ENCODE peak calls at places on chromosomes 11 and 22, in ten cellular contexts. H is WERI-Rb-1; C is esophagus squamous epithelium; S is tibial nerve; F is PC-3; N is testis; I is CD4-positive, alpha-beta T cell; A is endothelial cell of umbilical vein; U is hepatocyte; M is heart left ventricle. X is an unnamed sample. For H3K27me3, the result is how much of the 10 kb centered on the place peaks cover.

GRCh38 chr22:27798526-27799333 is 2.8 kb downstream of the MN1 start:
- DNase-seq in H (no peak), C (no peak), S (no peak), F (no peak), N (no peak), I (no peak), A (no peak), U (no peak), M (no peak), X (no peak)

GRCh38 chr22:49218142-49218541 is 609.5 kb downstream of the BRD1 start:
- DNase-seq in H (no peak), C (no peak), S (no peak), F (no peak), N (no peak), I (no peak), A (no peak), U (no peak), M (no peak), X (no peak)

GRCh38 chr11:128497057-128497957 is 90.1 kb downstream of the ETS1 start:
- DNase-seq in H (no peak), C (no peak), S (peak), F (peak), N (no peak), I (no peak), A (peak), U (peak), M (peak), X (peak)

GRCh38 chr22:46010951-46011626 is 34.1 kb upstream of the WNT7B start:
- DNase-seq in H (no peak), C (no peak), S (no peak), F (no peak), N (no peak), I (no peak), A (no peak), U (no peak), M (no peak), X (no peak)

GRCh38 chr11:69524291-69524882 is 42.9 kb downstream of the LINC01488 start:
- DNase-seq in H (no peak), C (no peak), S (no peak), F (peak), N (no peak), I (no peak), A (no peak), U (no peak), M (no peak), X (peak)

GRCh38 chr11:74615988-74616387 is 23.6 kb downstream of the POLD3 start:
- DNase-seq in H (no peak), C (no peak), S (no peak), F (no peak), N (no peak), I (no peak), A (no peak), U (no peak), M (no peak), X (no peak)

GRCh38 chr11:103013426-103013825 is 57.9 kb upstream of the MMP13 start:
- DNase-seq in H (no peak), C (no peak), S (no peak), F (no peak), N (no peak), I (no peak), A (no peak), U (no peak), M (no peak), X (no peak)

GRCh38 chr11:71240865-71241691 is 11.3 kb downstream of the SHANK2 start:
- DNase-seq in H (no peak), C (no peak), S (peak), F (no peak), N (peak), I (no peak), A (no peak), U (peak), M (no peak), X (peak)

GRCh38 chr11:118998822-118999221 is 884 bp downstream of the CENATAC start:
- DNase-seq in H (no peak), C (no peak), S (no peak), F (peak), N (no peak), I (no peak), A (peak), U (peak), M (no peak), X (peak)

GRCh38 chr11:12693485-12694181 is 19.4 kb downstream of the TEAD1 start:
- DNase-seq in H (no peak), C (no peak), S (peak), F (peak), N (peak), I (no peak), A (peak), U (peak), M (peak), X (peak)

GRCh38 chr11:1862588-1863351 is 9.9 kb downstream of the LSP1 start:
- DNase-seq in H (no peak), C (no peak), S (no peak), F (no peak), N (no peak), I (no peak), A (no peak), U (no peak), M (no peak), X (no peak)

GRCh38 chr22:46985507-46985882 is 223.0 kb downstream of the TBC1D22A start:
- DNase-seq in H (no peak), C (no peak), S (no peak), F (no peak), N (no peak), I (no peak), A (no peak), U (no peak), M (no peak), X (no peak)

GRCh38 chr11:71252782-71253730 is 679 bp upstream of the SHANK2 start:
- DNase-seq in H (peak), C (no peak), S (no peak), F (peak), N (peak), I (no peak), A (no peak), U (peak), M (no peak), X (peak)

GRCh38 chr11:36231300-36231699 is 57.9 kb downstream of the COMMD9 start:
- DNase-seq in H (no peak), C (no peak), S (no peak), F (peak), N (no peak), I (no peak), A (peak), U (peak), M (no peak), X (no peak)

GRCh38 chr11:16603245-16603644 is 135.2 kb upstream of the C11orf58 start:
- DNase-seq in H (no peak), C (no peak), S (no peak), F (no peak), N (peak), I (no peak), A (no peak), U (peak), M (peak), X (peak)

GRCh38 chr11:59221438-59221837 is 8.7 kb upstream of the MPEG1 start:
- DNase-seq in H (no peak), C (no peak), S (no peak), F (peak), N (no peak), I (no peak), A (no peak), U (no peak), M (no peak), X (peak)

GRCh38 chr11:71489311-71490043 is 36.5 kb downstream of the NADSYN1 start:
- DNase-seq in H (no peak), C (no peak), S (no peak), F (peak), N (no peak), I (no peak), A (peak), U (no peak), M (no peak), X (peak)

GRCh38 chr22:19962909-19963806 is 21.5 kb upstream of the TXNRD2 start:
- DNase-seq in H (no peak), C (no peak), S (no peak), F (peak), N (no peak), I (no peak), A (peak), U (peak), M (no peak), X (peak)

GRCh38 chr11:1195690-1196515 is 27.0 kb upstream of the MUC5B start:
- DNase-seq in H (no peak), C (no peak), S (no peak), F (no peak), N (no peak), I (no peak), A (no peak), U (no peak), M (no peak), X (no peak)

GRCh38 chr11:65780770-65781151 is at the start of gene AP5B1:
- DNase-seq in H (peak), C (no peak), S (no peak), F (peak), N (peak), I (peak), A (peak), U (peak), M (peak), X (peak)

GRCh38 chr11:122784325-122785155 is 53.8 kb upstream of the CRTAM start:
- DNase-seq in H (no peak), C (no peak), S (peak), F (peak), N (peak), I (no peak), A (peak), U (peak), M (no peak), X (no peak)

GRCh38 chr22:28711820-28712777 is 29.5 kb downstream of the CHEK2 start:
- DNase-seq in H (no peak), C (no peak), S (peak), F (peak), N (no peak), I (no peak), A (peak), U (peak), M (no peak), X (peak)

GRCh38 chr11:74720596-74721478 is 10.4 kb downstream of the CHRDL2 start:
- DNase-seq in H (no peak), C (no peak), S (no peak), F (no peak), N (no peak), I (no peak), A (no peak), U (peak), M (peak), X (no peak)

GRCh38 chr22:25759825-25760231 is 17.8 kb downstream of the MYO18B start:
- DNase-seq in H (no peak), C (no peak), S (no peak), F (peak), N (no peak), I (no peak), A (peak), U (peak), M (no peak), X (peak)

GRCh38 chr22:25758316-25758715 is 16.3 kb downstream of the MYO18B start:
- DNase-seq in H (no peak), C (no peak), S (no peak), F (no peak), N (no peak), I (no peak), A (no peak), U (no peak), M (no peak), X (peak)

GRCh38 chr22:25760848-25761595 is 19.0 kb downstream of the MYO18B start:
- DNase-seq in H (no peak), C (no peak), S (no peak), F (no peak), N (no peak), I (no peak), A (no peak), U (no peak), M (no peak), X (no peak)

GRCh38 chr22:25762147-25762546 is 20.2 kb downstream of the MYO18B start:
- DNase-seq in H (no peak), C (no peak), S (no peak), F (no peak), N (no peak), I (no peak), A (peak), U (no peak), M (no peak), X (no peak)

GRCh38 chr22:25760294-25760693 is 18.3 kb downstream of the MYO18B start:
- DNase-seq in H (no peak), C (no peak), S (no peak), F (no peak), N (no peak), I (no peak), A (peak), U (no peak), M (no peak), X (no peak)
- H3K27ac ChIP-seq in H (no peak), C (no peak), S (no peak), F (no peak), N (no peak), I (no peak), A (peak), U (peak), M (peak), X (no peak)

GRCh38 chr22:22047776-22048175 is 65.2 kb upstream of the TOP3B start:
- DNase-seq in H (no peak), C (no peak), S (no peak), F (no peak), N (no peak), I (no peak), A (no peak), U (no peak), M (no peak), X (no peak)
- H3K27me3 ChIP-seq in H (under half), C (under half), S (under half), F (under half), N (under half), I (under half), A (under half), U (under half), M (under half), X (under half)

DNA sequence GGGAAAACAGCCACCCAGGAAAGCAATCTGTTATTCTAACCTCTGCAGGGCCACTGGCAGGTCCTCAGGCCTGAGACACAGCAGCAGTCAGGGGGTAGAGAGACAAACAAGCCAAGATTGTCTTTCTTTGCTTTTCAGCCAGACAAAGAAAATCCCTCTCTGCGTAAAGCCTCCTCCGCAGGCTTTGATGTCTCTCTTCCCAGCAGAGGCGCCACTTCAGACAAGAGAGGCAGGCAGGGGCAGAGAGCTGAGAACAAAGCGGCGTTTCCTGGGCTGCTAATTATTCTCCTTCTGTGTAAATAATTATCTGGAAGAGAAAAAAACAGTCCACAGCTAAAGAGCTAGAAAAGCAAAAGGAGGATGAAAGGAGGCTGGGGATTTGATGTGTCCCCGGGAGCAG is 102.7 kb upstream of the SEZ6L start:
- DNase-seq in H (peak), C (no peak), S (no peak), F (no peak), N (peak), I (no peak), A (no peak), U (peak), M (no peak), X (no peak)
- H3K27ac ChIP-seq in H (peak), C (no peak), S (no peak), F (no peak), N (no peak), I (no peak), A (no peak), U (no peak), M (peak), X (no peak)

GRCh38 chr11:134357545-134357839 is 25.7 kb downstream of the GLB1L2 start:
- DNase-seq in H (no peak), C (no peak), S (no peak), F (no peak), N (no peak), I (no peak), A (no peak), U (no peak), M (no peak), X (no peak)
- H3K27me3 ChIP-seq in H (under half), C (under half), S (under half), F (under half), N (under half), I (under half), A (under half), U (under half), M (under half), X (under half)

DNA sequence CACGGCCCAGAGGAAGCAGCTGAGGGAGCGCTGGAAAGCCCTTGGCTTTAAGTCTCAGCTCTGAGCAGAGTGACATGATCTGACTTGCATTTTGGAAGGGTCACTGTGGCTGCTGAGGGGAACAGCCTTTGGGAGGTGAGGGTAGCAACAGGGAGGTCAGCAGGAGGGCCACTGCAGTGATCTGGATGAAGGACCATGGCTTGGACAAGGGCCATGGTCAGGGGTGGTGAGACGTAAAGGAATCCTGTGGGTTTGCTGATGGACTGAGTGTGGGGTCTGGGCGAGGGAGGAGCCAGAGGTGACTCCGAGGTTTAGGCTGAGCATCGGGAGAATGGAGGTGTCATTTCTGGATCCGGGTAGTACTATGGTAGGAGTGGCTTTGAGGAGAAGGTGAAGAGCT is 33.3 kb downstream of the SGSM3 start:
- DNase-seq in H (no peak), C (no peak), S (no peak), F (no peak), N (no peak), I (no peak), A (no peak), U (no peak), M (no peak), X (no peak)
- H3K27ac ChIP-seq in H (no peak), C (no peak), S (no peak), F (no peak), N (no peak), I (no peak), A (no peak), U (no peak), M (no peak), X (no peak)

GRCh38 chr11:72842644-72843330 is 28.6 kb downstream of the ATG16L2 start:
- DNase-seq in H (no peak), C (no peak), S (no peak), F (no peak), N (no peak), I (no peak), A (no peak), U (no peak), M (no peak), X (no peak)

GRCh38 chr11:72841397-72841796 is 27.2 kb downstream of the ATG16L2 start:
- DNase-seq in H (no peak), C (no peak), S (no peak), F (no peak), N (no peak), I (no peak), A (no peak), U (no peak), M (no peak), X (no peak)

GRCh38 chr11:72842126-72842525 is 27.9 kb downstream of the ATG16L2 start:
- DNase-seq in H (no peak), C (no peak), S (no peak), F (no peak), N (no peak), I (no peak), A (no peak), U (no peak), M (no peak), X (no peak)

GRCh38 chr11:72838691-72839305 is 24.6 kb downstream of the ATG16L2 start:
- DNase-seq in H (no peak), C (no peak), S (no peak), F (no peak), N (no peak), I (no peak), A (no peak), U (no peak), M (no peak), X (peak)

GRCh38 chr11:72840780-72841179 is 26.6 kb downstream of the ATG16L2 start:
- DNase-seq in H (no peak), C (no peak), S (no peak), F (peak), N (no peak), I (no peak), A (no peak), U (no peak), M (no peak), X (peak)
- H3K27me3 ChIP-seq in H (under half), C (under half), S (under half), F (under half), N (under half), I (under half), A (under half), U (under half), M (under half), X (under half)

DNA sequence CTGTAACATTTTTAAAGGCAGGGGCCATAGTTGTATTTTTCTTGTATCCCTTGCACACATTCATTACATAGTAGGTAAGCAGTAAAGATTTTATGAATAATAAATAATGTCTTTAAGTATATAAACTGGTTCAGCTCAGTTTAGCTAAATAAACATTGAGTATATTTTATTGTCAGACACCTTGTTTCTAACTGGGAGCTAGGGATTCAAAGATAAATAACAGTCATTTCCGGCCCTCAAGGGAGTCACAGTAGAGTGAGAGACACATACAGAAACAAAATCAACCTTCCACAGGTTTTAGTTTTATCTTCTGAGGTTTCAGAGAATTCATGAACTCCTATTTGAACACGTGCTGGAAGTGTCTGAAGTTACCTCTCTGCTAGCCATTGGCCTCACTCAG is 760.2 kb downstream of the DLG2 start:
- DNase-seq in H (no peak), C (no peak), S (no peak), F (peak), N (no peak), I (no peak), A (no peak), U (no peak), M (no peak), X (no peak)
- H3K27ac ChIP-seq in H (no peak), C (no peak), S (no peak), F (peak), N (no peak), I (no peak), A (no peak), U (no peak), M (no peak), X (no peak)

DNA sequence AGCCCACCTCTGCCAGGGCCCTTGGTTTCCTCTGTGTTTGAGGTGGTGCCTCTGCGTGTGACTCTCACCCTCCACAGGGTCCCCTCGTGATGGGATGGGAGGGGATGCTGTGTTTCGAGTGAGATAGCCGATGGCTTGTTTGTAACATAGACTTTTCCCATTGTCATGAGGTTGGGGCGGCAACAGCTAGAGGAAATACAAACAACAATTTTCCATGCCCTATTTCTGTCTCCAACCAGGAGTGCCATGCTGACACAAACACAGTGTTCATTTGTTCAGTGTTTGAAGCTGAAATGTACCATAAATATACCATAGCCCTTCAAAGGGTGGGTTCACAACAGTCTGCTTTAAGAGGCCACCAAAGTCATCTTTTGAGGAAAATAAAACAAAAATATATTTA is 19.5 kb upstream of the NAV2 start:
- DNase-seq in H (no peak), C (no peak), S (no peak), F (no peak), N (no peak), I (no peak), A (no peak), U (no peak), M (no peak), X (no peak)
- H3K27me3 ChIP-seq in H (under half), C (under half), S (under half), F (under half), N (under half), I (under half), A (under half), U (under half), M (under half), X (under half)